ENCODE peak calls at places on chromosomes 16 and 17, in four cellular contexts. One of them, this sample, is unnamed.

GRCh38 chr16:70592106-70592571 is 54.2 kb upstream of the IL34 start:
- DNase-seq in iPS DF 19.7: no peak
- DNase-seq in EL: no peak
- DNase-seq in uterus: peak; percentile 56
- DNase-seq in this sample: peak; percentile 63

GRCh38 chr17:51147641-51148040 is 5.7 kb upstream of the NME1 start:
- DNase-seq in iPS DF 19.7: no peak
- DNase-seq in EL: peak; percentile 45
- DNase-seq in uterus: no peak
- DNase-seq in this sample: no peak

GRCh38 chr17:19418312-19418992 is 7.4 kb downstream of the RNF112 start:
- DNase-seq in iPS DF 19.7: no peak
- DNase-seq in EL: peak; percentile 42
- DNase-seq in uterus: no peak
- DNase-seq in this sample: peak; percentile 52

GRCh38 chr17:64103751-64104364 is 26.1 kb downstream of the ERN1 start:
- DNase-seq in iPS DF 19.7: no peak
- DNase-seq in EL: peak; percentile 58
- DNase-seq in uterus: no peak
- DNase-seq in this sample: peak; percentile 58

GRCh38 chr17:78825696-78826095 is 14.9 kb downstream of the USP36 start:
- DNase-seq in iPS DF 19.7: no peak
- DNase-seq in EL: no peak
- DNase-seq in uterus: no peak
- DNase-seq in this sample: no peak

GRCh38 chr17:50466371-50467113 is 2.1 kb downstream of the CHAD start:
- DNase-seq in iPS DF 19.7: no peak
- DNase-seq in EL: no peak
- DNase-seq in uterus: no peak
- DNase-seq in this sample: no peak

GRCh38 chr16:29316673-29317237 is 89.8 kb downstream of the NPIPB11 start:
- DNase-seq in iPS DF 19.7: no peak
- DNase-seq in EL: no peak
- DNase-seq in uterus: no peak
- DNase-seq in this sample: no peak

GRCh38 chr16:74451951-74452758 is 30.9 kb upstream of the CLEC18B start:
- DNase-seq in iPS DF 19.7: no peak
- DNase-seq in EL: no peak
- DNase-seq in uterus: no peak
- DNase-seq in this sample: peak; percentile 65

GRCh38 chr16:1575578-1575977 is 36.3 kb downstream of the IFT140 start:
- DNase-seq in iPS DF 19.7: no peak
- DNase-seq in EL: no peak
- DNase-seq in uterus: no peak
- DNase-seq in this sample: no peak

GRCh38 chr16:997440-998051 is 16.0 kb downstream of the SOX8 start:
- DNase-seq in iPS DF 19.7: no peak
- DNase-seq in EL: peak; percentile 73
- DNase-seq in uterus: peak; percentile 55
- DNase-seq in this sample: peak; percentile 81

GRCh38 chr17:8885968-8886674 is 18.6 kb upstream of the PIK3R6 start:
- DNase-seq in iPS DF 19.7: no peak
- DNase-seq in EL: no peak
- DNase-seq in uterus: no peak
- DNase-seq in this sample: no peak

GRCh38 chr17:82913304-82914043 is 73.7 kb upstream of the ZNF750 start:
- DNase-seq in iPS DF 19.7: peak; percentile 15
- DNase-seq in EL: no peak
- DNase-seq in uterus: no peak
- DNase-seq in this sample: peak; percentile 60

GRCh38 chr16:70395345-70395901 is 43.5 kb downstream of the ST3GAL2 start:
- DNase-seq in iPS DF 19.7: peak; percentile 40
- DNase-seq in EL: peak; percentile 57
- DNase-seq in uterus: no peak
- DNase-seq in this sample: peak; percentile 82

GRCh38 chr17:52156576-52156975 is 1.9 kb downstream of the CA10 start:
- DNase-seq in iPS DF 19.7: no peak
- DNase-seq in EL: no peak
- DNase-seq in uterus: no peak
- DNase-seq in this sample: no peak

This sample was measured in dermis blood vessel endothelial cell.